ENCODE peak calls at places on chromosomes 13 and 19, in five cellular contexts. B is T-cell, R is NCI-H748 treated with DMSO at 0.1 percent for 48 hours, Y is A549, W is kidney glomerular epithelial cell. Q is an unnamed sample.

GRCh38 chr13:40535345-40535836 is 131.1 kb downstream of the FOXO1 start:
- DNase-seq in B (no peak), W (no peak), R (no peak), Y (no peak), Q (no peak)

GRCh38 chr13:32259116-32259515 is 56.0 kb downstream of the ZAR1L start:
- DNase-seq in B (no peak), W (no peak), Y (no peak), R (no peak), Q (no peak)

GRCh38 chr13:76884167-76884566 is 2.0 kb downstream of the KCTD12 start:
- DNase-seq in B (no peak), W (no peak), Y (no peak), R (peak), Q (no peak)

GRCh38 chr13:37075164-37075563 is 15.7 kb upstream of the SUPT20H start:
- DNase-seq in W (no peak), R (no peak), Y (no peak), B (no peak), Q (no peak)

GRCh38 chr13:41643502-41643901 is 186.2 kb downstream of the RGCC start:
- DNase-seq in Y (no peak), W (no peak), B (no peak), R (no peak), Q (no peak)

GRCh38 chr13:50415428-50415827 is 400.2 kb downstream of the KCNRG start:
- DNase-seq in Y (no peak), R (no peak), B (no peak), W (no peak), Q (no peak)

GRCh38 chr13:99217461-99218101 is 16.9 kb downstream of the UBAC2 start:
- DNase-seq in W (no peak), B (peak), Y (no peak), R (no peak), Q (no peak)

GRCh38 chr13:24777171-24777570 is 13.2 kb downstream of the RNF17 start:
- DNase-seq in B (no peak), R (no peak), W (no peak), Y (no peak), Q (no peak)

GRCh38 chr19:40403262-40403984 is 9.8 kb downstream of the PRX start:
- DNase-seq in Y (peak), B (peak), W (peak), R (peak), Q (peak)

GRCh38 chr13:99686157-99686572 is 184.9 kb downstream of the TM9SF2 start:
- DNase-seq in R (no peak), W (no peak), B (no peak), Y (no peak), Q (no peak)

GRCh38 chr19:17748884-17749638 is 2.2 kb upstream of the FCHO1 start:
- DNase-seq in W (no peak), B (no peak), Y (no peak), R (no peak), Q (no peak)

GRCh38 chr19:39588066-39588465 is 14.3 kb upstream of the LGALS13 start:
- DNase-seq in W (no peak), R (no peak), B (no peak), Y (no peak), Q (no peak)

GRCh38 chr19:11480081-11480926 is 542 bp downstream of the ELAVL3 start:
- DNase-seq in B (no peak), Y (no peak), R (no peak), W (no peak), Q (no peak)

Q was measured in effector CD8-positive, alpha-beta T cell.